ENCODE peak calls at places on chromosomes 4 and X, in five cellular contexts. U is omental fat pad; P is heart right ventricle; I is stimulated activated naive B cell treated with anti-CD40 and anti-IgM and Interleukin-4, amounts not matched to agents 10 μg/mL and 1 μg/mL and 100 μg/mL, for 72 hours; H is CD8-positive, alpha-beta T cell. F is an unnamed sample.
A peak's percentile ranks its signal among the peaks of the same experiment; 100 is the strongest.

GRCh38 chrX:108735087-108735679 is 1.2 kb downstream of the IRS4 start:
- ATAC-seq in U (peak; percentile 13), P (no peak), I (no peak), H (no peak), F (no peak)

GRCh38 chr4:98546910-98547544 is 111.4 kb downstream of the TSPAN5 start:
- ATAC-seq in U (peak; percentile 89), P (peak; percentile 79), I (no peak), H (no peak), F (peak; percentile 80)

GRCh38 chr4:29756966-29757365 is 963.2 kb upstream of the PCDH7 start:
- ATAC-seq in U (no peak), P (no peak), I (no peak), H (no peak), F (no peak)

GRCh38 chrX:137227164-137227563 is 193.4 kb upstream of the GPR101 start:
- ATAC-seq in U (no peak), P (no peak), I (no peak), H (no peak), F (no peak)

GRCh38 chrX:86146102-86146501 is 2.1 kb upstream of the DACH2 start:
- ATAC-seq in U (no peak), P (no peak), I (no peak), H (no peak), F (no peak)

GRCh38 chr4:38684951-38685350 is 21.0 kb downstream of the KLF3 start:
- ATAC-seq in U (no peak), P (no peak), I (no peak), H (no peak), F (no peak)

GRCh38 chrX:139167282-139167681 is 363.3 kb upstream of the F9 start:
- ATAC-seq in U (no peak), P (no peak), I (no peak), H (no peak), F (no peak)

GRCh38 chrX:132001127-132001526 is 22.0 kb upstream of the STK26 start:
- ATAC-seq in U (no peak), P (no peak), I (no peak), H (peak; percentile 70), F (no peak)

GRCh38 chr4:117447925-117448324 is 362.5 kb upstream of the TRAM1L1 start:
- ATAC-seq in U (no peak), P (no peak), I (no peak), H (no peak), F (no peak)

GRCh38 chrX:154540897-154541535 is 5.6 kb downstream of the G6PD start:
- ATAC-seq in U (no peak), P (peak; percentile 25), I (no peak), H (no peak), F (no peak)

GRCh38 chrX:67654301-67654700 is 110.5 kb downstream of the AR start:
- ATAC-seq in U (no peak), P (no peak), I (peak; percentile 57), H (no peak), F (no peak)

GRCh38 chrX:16924631-16925239 is 21.7 kb upstream of the REPS2 start:
- ATAC-seq in U (no peak), P (no peak), I (no peak), H (no peak), F (no peak)

GRCh38 chr4:3285558-3286334 is 7.1 kb upstream of the RGS12 start:
- ATAC-seq in U (no peak), P (no peak), I (peak; percentile 56), H (no peak), F (no peak)

GRCh38 chrX:43716696-43717095 is 60.6 kb downstream of the MAOA start:
- ATAC-seq in U (no peak), P (no peak), I (no peak), H (no peak), F (no peak)

GRCh38 chr4:111296466-111296865 is 673.6 kb upstream of the PITX2 start:
- ATAC-seq in U (no peak), P (no peak), I (no peak), H (no peak), F (no peak)

GRCh38 chr4:78517050-78517652 is 34.4 kb upstream of the ANXA3 start:
- ATAC-seq in U (no peak), P (no peak), I (no peak), H (no peak), F (no peak)

GRCh38 chrX:63513825-63514574 is 162.9 kb upstream of the SPIN4 start:
- ATAC-seq in U (no peak), P (no peak), I (no peak), H (no peak), F (peak; percentile 51)

GRCh38 chr4:112272292-112272691 is 13.4 kb downstream of the TIFA start:
- ATAC-seq in U (no peak), P (no peak), I (no peak), H (no peak), F (no peak)

GRCh38 chr4:104751468-104751867 is 256.8 kb upstream of the CXXC4 start:
- ATAC-seq in U (no peak), P (no peak), I (no peak), H (no peak), F (no peak)

GRCh38 chr4:122480023-122480422 is 23.5 kb upstream of the IL2 start:
- ATAC-seq in U (peak; percentile 50), P (peak; percentile 44), I (no peak), H (no peak), F (no peak)

GRCh38 chr4:110059556-110060191 is 138.7 kb downstream of the ELOVL6 start:
- ATAC-seq in U (no peak), P (no peak), I (peak; percentile 78), H (peak; percentile 52), F (no peak)

GRCh38 chr4:11549525-11549924 is 120.8 kb upstream of the HS3ST1 start:
- ATAC-seq in U (no peak), P (no peak), I (no peak), H (no peak), F (no peak)

GRCh38 chr4:11487876-11488545 is 59.3 kb upstream of the HS3ST1 start:
- ATAC-seq in U (peak; percentile 77), P (no peak), I (no peak), H (no peak), F (no peak)

GRCh38 chr4:1253831-1254230 is 4.9 kb upstream of the CTBP1 start:
- ATAC-seq in U (no peak), P (no peak), I (no peak), H (no peak), F (no peak)

GRCh38 chrX:44908198-44908597 is 35.2 kb downstream of the KDM6A start:
- ATAC-seq in U (no peak), P (peak; percentile 70), I (no peak), H (no peak), F (no peak)

GRCh38 chrX:55695227-55696018 is 22.1 kb upstream of the RRAGB start:
- ATAC-seq in U (no peak), P (no peak), I (no peak), H (peak; percentile 87), F (no peak)

GRCh38 chr4:3486556-3487270 is 23.6 kb downstream of the DOK7 start:
- ATAC-seq in U (no peak), P (peak; percentile 1), I (no peak), H (no peak), F (no peak)

GRCh38 chrX:102746134-102746584 is 25.6 kb downstream of the GPRASP3 start:
- ATAC-seq in U (peak; percentile 63), P (peak; percentile 59), I (peak; percentile 64), H (peak; percentile 51), F (peak; percentile 65)

GRCh38 chr4:1591107-1591506 is 93.0 kb downstream of the FAM53A start:
- ATAC-seq in U (no peak), P (no peak), I (no peak), H (no peak), F (no peak)

GRCh38 chr4:88897752-88898151 is 159.2 kb downstream of the FAM13A start:
- ATAC-seq in U (no peak), P (no peak), I (no peak), H (no peak), F (no peak)

GRCh38 chr4:168886361-168886760 is 123.7 kb downstream of the CBR4 start:
- ATAC-seq in U (peak; percentile 28), P (no peak), I (no peak), H (no peak), F (peak; percentile 48)

GRCh38 chr4:5524451-5524850 is 183.9 kb downstream of the EVC2 start:
- ATAC-seq in U (no peak), P (no peak), I (no peak), H (no peak), F (no peak)

GRCh38 chr4:184408711-184409081 is 65.7 kb downstream of the IRF2 start:
- ATAC-seq in U (no peak), P (no peak), I (no peak), H (no peak), F (no peak)

GRCh38 chrX:137746289-137746688 is 180.4 kb downstream of the ZIC3 start:
- ATAC-seq in U (no peak), P (no peak), I (no peak), H (no peak), F (no peak)

GRCh38 chr4:122689972-122690371 is 42.5 kb upstream of the BBS12 start:
- ATAC-seq in U (no peak), P (no peak), I (no peak), H (no peak), F (no peak)

GRCh38 chr4:147975325-147975724 is 243.4 kb downstream of the ARHGAP10 start:
- ATAC-seq in U (no peak), P (no peak), I (no peak), H (no peak), F (peak; percentile 19)